ENCODE peak calls at places on chromosome 7, in nine cellular contexts. T, C, J, R, F, N, B, M and I are unnamed samples.

GRCh38 chr7:151730591-151730990 is 146.3 kb downstream of the PRKAG2 start:
- ATAC-seq in T (no peak), C (no peak), J (no peak), R (no peak), F (no peak), N (no peak), B (no peak), M (no peak), I (no peak)

GRCh38 chr7:101100858-101101847 is 15.9 kb downstream of the TRIM56 start:
- ATAC-seq in T (no peak), C (no peak), J (no peak), R (no peak), F (no peak), N (no peak), B (no peak), M (no peak), I (no peak)

GRCh38 chr7:86978804-86979506 is 80.5 kb downstream of the ELAPOR2 start:
- ATAC-seq in T (peak), C (no peak), J (peak), R (no peak), F (peak), N (peak), B (no peak), M (no peak), I (no peak)

GRCh38 chr7:157516911-157517781 is 180.3 kb downstream of the DNAJB6 start:
- ATAC-seq in T (no peak), C (peak), J (no peak), R (no peak), F (no peak), N (no peak), B (no peak), M (no peak), I (no peak)

GRCh38 chr7:69858471-69858870 is 260.2 kb downstream of the AUTS2 start:
- ATAC-seq in T (no peak), C (no peak), J (no peak), R (no peak), F (no peak), N (no peak), B (no peak), M (no peak), I (no peak)

GRCh38 chr7:80458822-80459725 is 52.8 kb downstream of the GNAT3 start:
- ATAC-seq in T (no peak), C (no peak), J (no peak), R (no peak), F (no peak), N (no peak), B (no peak), M (peak), I (no peak)

GRCh38 chr7:54792383-54792782 is 33.4 kb upstream of the SEC61G start:
- ATAC-seq in T (no peak), C (no peak), J (no peak), R (no peak), F (no peak), N (no peak), B (no peak), M (no peak), I (no peak)

GRCh38 chr7:44322631-44323363 is 2.6 kb downstream of the CAMK2B start:
- ATAC-seq in T (no peak), C (no peak), J (no peak), R (no peak), F (no peak), N (no peak), B (peak), M (peak), I (no peak)

GRCh38 chr7:110681941-110682340 is 409.0 kb upstream of the LRRN3 start:
- ATAC-seq in T (no peak), C (no peak), J (no peak), R (no peak), F (no peak), N (no peak), B (no peak), M (no peak), I (no peak)

GRCh38 chr7:147813316-147813715 is 777.2 kb upstream of the C7orf33 start:
- ATAC-seq in T (no peak), C (no peak), J (no peak), R (no peak), F (no peak), N (no peak), B (no peak), M (no peak), I (no peak)

GRCh38 chr7:18119985-18120384 is 92.3 kb upstream of the PRPS1L1 start:
- ATAC-seq in T (no peak), C (no peak), J (no peak), R (no peak), F (no peak), N (no peak), B (no peak), M (no peak), I (no peak)

GRCh38 chr7:75725306-75725705 is 13.4 kb downstream of the HIP1 start:
- ATAC-seq in T (no peak), C (no peak), J (no peak), R (no peak), F (no peak), N (no peak), B (no peak), M (no peak), I (no peak)

GRCh38 chr7:32223721-32224120 is 153.5 kb upstream of the PDE1C start:
- ATAC-seq in T (no peak), C (no peak), J (no peak), R (no peak), F (no peak), N (no peak), B (no peak), M (no peak), I (no peak)